ENCODE peak calls at places on chromosomes 11 and 22, in six cellular contexts. M is PC-9, E is GM23338, B is PC-3, J is HCT116, Q is astrocyte. W is an unnamed sample.

GRCh38 chr11:69375316-69376154 is 81.6 kb downstream of the MYEOV start:
- DNase-seq in Q (no peak), E (no peak), M (no peak), J (no peak), B (no peak), W (no peak)

GRCh38 chr11:110424775-110425444 is 4.8 kb upstream of the FDX1 start:
- DNase-seq in B (no peak), M (no peak), J (no peak), E (no peak), Q (no peak), W (no peak)

GRCh38 chr22:38751422-38752346 is 4.1 kb downstream of the SUN2 start:
- DNase-seq in Q (no peak), J (no peak), E (no peak), B (no peak), M (peak), W (no peak)

GRCh38 chr11:69014084-69014935 is 1.3 kb upstream of the MRGPRF start:
- DNase-seq in M (no peak), E (peak), J (no peak), Q (no peak), B (no peak), W (no peak)

GRCh38 chr11:29268733-29269132 is 748.1 kb downstream of the KCNA4 start:
- DNase-seq in M (no peak), E (no peak), Q (no peak), B (no peak), J (no peak), W (no peak)

GRCh38 chr11:75040167-75040770 is 51.5 kb downstream of the NEU3 start:
- DNase-seq in B (no peak), J (no peak), Q (no peak), M (no peak), E (no peak), W (no peak)

GRCh38 chr11:117097567-117098268 is 510 bp downstream of the SIK3 start:
- DNase-seq in J (no peak), B (peak), M (no peak), E (peak), Q (no peak), W (peak)

GRCh38 chr11:105298174-105298573 is 158.6 kb upstream of the CARD18 start:
- DNase-seq in E (no peak), J (no peak), B (no peak), M (no peak), Q (no peak), W (no peak)

GRCh38 chr11:114501901-114502300 is 57.8 kb downstream of the NXPE1 start:
- DNase-seq in J (no peak), E (no peak), Q (peak), B (peak), M (no peak), W (no peak)

GRCh38 chr22:28948404-28948803 is 65.0 kb downstream of the ZNRF3 start:
- DNase-seq in M (no peak), Q (no peak), J (no peak), B (no peak), E (no peak), W (no peak)

GRCh38 chr11:60964801-60965200 is 6.7 kb upstream of the CD6 start:
- DNase-seq in B (no peak), M (no peak), J (no peak), E (no peak), Q (no peak), W (no peak)

GRCh38 chr11:2378527-2379210 is 1.6 kb downstream of the CD81 start:
- DNase-seq in M (no peak), E (no peak), J (no peak), B (no peak), Q (peak), W (peak)

GRCh38 chr11:32173435-32173834 is 82.6 kb downstream of the RCN1 start:
- DNase-seq in J (peak), Q (peak), M (no peak), E (peak), B (peak), W (peak)

GRCh38 chr11:47148903-47149535 is 27.7 kb downstream of the ARFGAP2 start:
- DNase-seq in B (no peak), M (peak), J (no peak), E (no peak), Q (no peak), W (no peak)

GRCh38 chr22:36010913-36011312 is 17.7 kb downstream of the RBFOX2 start:
- DNase-seq in M (no peak), Q (peak), B (peak), J (no peak), E (no peak), W (peak)

GRCh38 chr11:72771507-72771906 is 19.3 kb upstream of the ARAP1 start:
- DNase-seq in J (no peak), E (no peak), B (no peak), M (no peak), Q (peak), W (no peak)

GRCh38 chr11:2808850-2809847 is 76.4 kb downstream of the CDKN1C start:
- DNase-seq in J (no peak), B (no peak), E (no peak), M (no peak), Q (no peak), W (no peak)

GRCh38 chr11:71207996-71208774 is 44.2 kb downstream of the SHANK2 start:
- DNase-seq in J (no peak), Q (no peak), M (no peak), B (no peak), E (no peak), W (no peak)

GRCh38 chr22:20012741-20013331 is 3.8 kb downstream of the ARVCF start:
- DNase-seq in E (no peak), Q (no peak), M (no peak), J (no peak), B (no peak), W (no peak)

GRCh38 chr11:32821917-32822560 is 7.7 kb upstream of the PRRG4 start:
- DNase-seq in B (no peak), Q (no peak), J (no peak), E (no peak), M (no peak), W (no peak)

GRCh38 chr22:29079218-29079901 is 6.5 kb downstream of the KREMEN1 start:
- DNase-seq in B (peak), E (no peak), Q (peak), J (no peak), M (no peak), W (peak)

GRCh38 chr11:67354314-67355022 is 1.1 kb upstream of the POLD4 start:
- DNase-seq in Q (peak), M (peak), E (no peak), J (peak), B (peak), W (no peak)

GRCh38 chr11:82792822-82793569 is 59.3 kb upstream of the FAM181B start:
- DNase-seq in E (no peak), M (no peak), J (no peak), Q (no peak), B (no peak), W (no peak)

GRCh38 chr11:1276866-1277615 is 32.4 kb downstream of the TOLLIP start:
- DNase-seq in E (no peak), Q (no peak), B (no peak), M (no peak), J (no peak), W (no peak)

GRCh38 chr11:67352546-67353316 is 615 bp downstream of the POLD4 start:
- DNase-seq in J (no peak), B (peak), Q (no peak), M (peak), E (peak), W (no peak)

GRCh38 chr11:8167796-8168195 is 1.0 kb downstream of the RIC3 start:
- DNase-seq in Q (no peak), B (no peak), M (no peak), J (no peak), E (no peak), W (no peak)

GRCh38 chr11:26792956-26793355 is 71.1 kb upstream of the SLC5A12 start:
- DNase-seq in B (no peak), Q (no peak), E (no peak), J (no peak), M (no peak), W (no peak)

GRCh38 chr11:61730222-61730994 is 22.0 kb upstream of the MYRF start:
- DNase-seq in E (no peak), B (peak), M (peak), J (peak), Q (no peak), W (no peak)

GRCh38 chr11:95229199-95230053 is 1.6 kb downstream of the SESN3 start:
- DNase-seq in Q (peak), J (no peak), M (no peak), B (no peak), E (peak), W (no peak)

GRCh38 chr11:82718307-82718706 is 15.4 kb downstream of the FAM181B start:
- DNase-seq in J (peak), M (peak), Q (peak), E (peak), B (peak), W (peak)

GRCh38 chr11:116895053-116895757 is 57.8 kb upstream of the APOA1 start:
- DNase-seq in E (peak), Q (no peak), M (no peak), B (no peak), J (no peak), W (no peak)

GRCh38 chr11:13963169-13963948 is 836 bp downstream of the SPON1 start:
- DNase-seq in E (peak), J (no peak), M (no peak), Q (peak), B (no peak), W (no peak)

GRCh38 chr11:17640493-17641164 is 78.7 kb upstream of the MYOD1 start:
- DNase-seq in E (no peak), B (no peak), Q (no peak), J (no peak), M (no peak), W (no peak)

GRCh38 chr22:34946339-34946985 is 119.5 kb upstream of the ISX start:
- DNase-seq in M (no peak), E (no peak), B (no peak), J (no peak), Q (peak), W (no peak)

GRCh38 chr11:61529537-61530225 is 21.1 kb downstream of the LRRC10B start:
- DNase-seq in Q (no peak), B (no peak), M (no peak), J (no peak), E (no peak), W (no peak)

GRCh38 chr22:27780161-27780575 is 21.4 kb downstream of the MN1 start:
- DNase-seq in B (no peak), E (peak), M (no peak), J (no peak), Q (peak), W (peak)

GRCh38 chr11:78251083-78251699 is 62.5 kb downstream of the USP35 start:
- DNase-seq in Q (peak), J (no peak), M (no peak), B (peak), E (no peak), W (no peak)

GRCh38 chr11:56841210-56841810 is 92.8 kb upstream of the OR9G4 start:
- DNase-seq in Q (peak), B (peak), J (peak), E (peak), M (peak), W (peak)

GRCh38 chr11:1928038-1928890 is 8.8 kb downstream of the TNNT3 start:
- DNase-seq in Q (no peak), M (no peak), B (no peak), E (no peak), J (no peak), W (no peak)

GRCh38 chr11:91081440-91082088 is 858.7 kb upstream of the CHORDC1 start:
- DNase-seq in M (peak), Q (peak), E (no peak), B (peak), J (no peak), W (peak)

DNA sequence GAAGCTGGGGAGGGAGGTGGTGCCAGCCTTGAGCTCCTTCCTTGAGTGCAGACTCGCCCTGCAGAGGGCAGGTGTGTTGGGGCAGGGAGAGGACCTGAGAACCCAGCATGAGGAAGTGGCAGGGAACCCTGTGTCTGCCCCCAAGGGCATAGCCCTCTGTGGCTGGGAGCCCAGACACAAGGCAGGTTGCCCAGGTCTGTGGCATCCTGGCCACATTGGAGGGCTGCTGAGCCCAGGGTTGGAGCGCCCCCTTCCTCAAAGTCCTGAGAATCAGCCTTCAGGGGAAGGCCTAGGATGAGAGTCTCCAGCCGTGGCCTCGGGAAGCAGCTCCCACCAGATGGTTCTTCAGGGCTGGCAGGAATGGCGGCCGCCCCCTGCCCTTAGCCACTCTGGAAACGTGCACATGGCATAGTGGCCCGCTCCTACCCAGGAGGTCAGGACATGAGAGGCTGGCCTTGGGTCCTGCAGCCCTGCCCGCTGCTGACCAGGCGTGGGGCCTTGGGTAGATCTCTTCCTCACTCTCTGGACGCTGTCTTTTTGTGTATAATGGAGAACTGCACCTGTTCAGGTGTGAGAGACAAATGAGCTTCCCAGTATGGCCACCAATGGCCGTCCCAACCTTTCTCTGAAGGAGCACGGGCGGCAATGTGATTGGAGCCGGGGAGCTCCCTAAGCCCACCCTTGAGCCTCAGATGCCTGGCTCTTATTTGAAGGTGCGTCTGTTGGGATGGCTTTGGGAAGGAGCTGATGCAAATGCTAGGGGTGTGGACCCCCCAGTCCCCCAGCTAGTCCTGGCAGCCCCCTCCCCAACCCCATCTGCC is 4.5 kb upstream of the CDC42BPG start:
- DNase-seq in J (no peak), B (peak), M (peak), E (peak), Q (no peak), W (no peak)
- TF ChIP-seq CTCF in J (peak), B (peak), M (no peak), E (peak), Q (no peak), W (no peak)

GRCh38 chr22:43088979-43089717 is at the start of gene TTLL1:
- DNase-seq in E (peak), M (peak), J (peak), Q (peak), B (peak), W (peak)
- TF ChIP-seq EZH2 in E (no peak), M (no peak), J (no peak), Q (no peak), B (no peak), W (no peak)

GRCh38 chr11:108007819-108008218 is 879 bp upstream of the CUL5 start:
- DNase-seq in J (no peak), Q (no peak), B (no peak), E (no peak), M (no peak), W (no peak)

GRCh38 chr11:108008656-108009496 is at the start of gene CUL5:
- DNase-seq in J (peak), B (peak), M (peak), Q (peak), E (peak), W (peak)

GRCh38 chr11:108009497-108010360 is 1.0 kb downstream of the CUL5 start:
- DNase-seq in M (peak), E (peak), J (no peak), Q (no peak), B (peak), W (peak)

GRCh38 chr11:108016647-108017046 is 7.9 kb downstream of the CUL5 start:
- DNase-seq in B (no peak), E (no peak), Q (no peak), J (no peak), M (no peak), W (no peak)

GRCh38 chr11:108012139-108012725 is 3.5 kb downstream of the CUL5 start:
- DNase-seq in E (no peak), M (no peak), J (no peak), Q (no peak), B (no peak), W (no peak)
- TF ChIP-seq CTCF in E (no peak), M (no peak), J (no peak), Q (no peak), B (no peak), W (no peak)

DNA sequence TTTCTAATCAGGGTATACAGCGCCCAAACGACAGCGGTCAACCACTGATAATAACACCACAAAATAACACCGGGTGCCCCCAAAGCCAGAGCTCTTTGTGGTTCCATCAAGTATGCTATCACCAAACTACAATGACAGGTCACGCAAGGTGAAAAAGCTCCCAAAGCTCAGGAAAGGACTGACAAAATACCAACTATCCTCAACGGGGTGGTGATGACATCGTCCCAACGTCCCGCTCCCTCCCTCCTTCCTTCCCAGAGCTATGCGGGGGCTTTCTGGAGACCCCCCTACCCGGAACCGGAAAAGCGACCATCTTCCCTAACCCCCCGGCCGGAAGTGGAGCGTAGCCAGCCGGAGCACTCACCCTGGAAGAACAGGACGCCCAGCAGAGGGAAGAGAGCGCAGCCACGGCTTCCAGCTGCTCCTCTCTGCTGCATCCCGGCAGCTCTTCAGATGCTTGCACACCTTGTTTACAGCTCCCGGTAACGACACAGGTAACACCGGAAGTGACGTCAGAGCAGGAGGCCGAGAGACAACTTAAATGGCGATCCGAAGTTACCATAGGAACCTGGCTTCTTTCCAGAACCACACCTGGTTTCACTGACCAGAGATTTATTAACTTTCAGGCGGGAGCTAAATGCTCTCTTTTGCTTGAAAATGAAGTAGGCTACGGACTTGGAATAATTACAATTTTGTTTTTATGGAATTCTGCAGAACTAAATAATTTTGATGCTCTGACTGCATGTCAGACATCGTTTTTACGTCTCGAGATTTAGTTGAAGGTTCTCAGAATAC is at the start of gene MPZL3:
- DNase-seq in M (peak), J (peak), Q (peak), E (peak), B (peak), W (peak)
- TF ChIP-seq EZH2 in M (no peak), J (no peak), Q (no peak), E (no peak), B (no peak), W (no peak)

GRCh38 chr11:64140101-64140500 is 25.8 kb downstream of the MACROD1 start:
- DNase-seq in M (no peak), E (no peak), J (no peak), B (no peak), Q (no peak), W (no peak)

GRCh38 chr11:64144587-64145295 is 21.2 kb downstream of the MACROD1 start:
- DNase-seq in Q (no peak), M (no peak), B (no peak), J (no peak), E (no peak), W (no peak)

GRCh38 chr11:64139045-64139444 is 26.9 kb downstream of the MACROD1 start:
- DNase-seq in M (no peak), E (no peak), J (no peak), B (no peak), Q (no peak), W (no peak)

GRCh38 chr11:64138413-64138812 is 27.5 kb downstream of the MACROD1 start:
- DNase-seq in E (no peak), Q (no peak), M (no peak), J (no peak), B (no peak), W (no peak)

GRCh38 chr11:64141081-64141783 is 24.7 kb downstream of the MACROD1 start:
- DNase-seq in J (no peak), B (no peak), E (no peak), Q (no peak), M (no peak), W (no peak)
- TF ChIP-seq CTCF in J (no peak), B (no peak), E (no peak), Q (no peak), M (no peak), W (no peak)

GRCh38 chr22:50170453-50171318 is at the start of gene PANX2:
- DNase-seq in M (no peak), J (no peak), Q (no peak), B (no peak), E (peak), W (no peak)
- TF ChIP-seq EZH2 in M (no peak), J (no peak), Q (peak), B (no peak), E (peak), W (no peak)

DNA sequence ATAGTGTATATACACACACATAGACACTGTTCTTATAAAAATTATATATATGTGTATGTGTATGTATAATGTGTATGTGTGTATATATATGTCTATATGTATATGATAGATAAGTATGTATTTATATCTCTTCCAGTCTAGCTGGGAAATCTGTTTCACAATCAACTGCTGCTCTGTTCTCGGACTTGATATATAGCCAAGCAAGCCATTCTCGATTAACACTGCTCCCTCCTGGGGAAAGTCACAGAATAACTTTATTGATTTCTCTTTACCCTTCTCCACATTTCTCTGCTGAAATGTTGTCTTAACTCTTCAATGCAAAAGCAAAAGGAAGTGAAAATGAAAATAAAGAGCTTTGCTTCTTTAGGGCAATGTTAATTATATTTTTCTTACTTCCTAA is 2.2 kb downstream of the BLID start:
- DNase-seq in Q (no peak), M (no peak), E (no peak), J (no peak), B (no peak), W (no peak)
- TF ChIP-seq CTCF in Q (no peak), M (no peak), E (no peak), J (no peak), B (no peak), W (peak)

GRCh38 chr22:37342065-37342464 is 59.8 kb downstream of the CYTH4 start:
- DNase-seq in M (no peak), B (no peak), E (no peak), J (no peak), Q (no peak), W (no peak)

GRCh38 chr22:37337204-37337943 is 55.1 kb downstream of the CYTH4 start:
- DNase-seq in E (no peak), B (peak), J (no peak), M (peak), Q (no peak), W (no peak)

GRCh38 chr22:37343343-37343742 is 61.0 kb downstream of the CYTH4 start:
- DNase-seq in M (no peak), Q (no peak), B (no peak), J (no peak), E (no peak), W (no peak)

GRCh38 chr22:37338539-37339246 is 56.4 kb downstream of the CYTH4 start:
- DNase-seq in E (no peak), J (no peak), Q (no peak), M (no peak), B (peak), W (no peak)

GRCh38 chr22:37340331-37341262 is 58.3 kb downstream of the CYTH4 start:
- DNase-seq in J (no peak), M (no peak), B (peak), Q (no peak), E (peak), W (no peak)
- TF ChIP-seq EZH2 in J (no peak), M (no peak), B (no peak), Q (peak), E (no peak), W (no peak)

GRCh38 chr11:84714316-84714780 is 912.8 kb downstream of the DLG2 start:
- DNase-seq in Q (peak), M (peak), E (peak), B (peak), J (peak), W (peak)
- TF ChIP-seq CTCF in Q (peak), M (peak), E (peak), B (peak), J (peak), W (peak)

W was measured in A673.